ENCODE peak calls at places on chromosomes 16 and 17, in five cellular contexts. X is kidney epithelial cell, E is GM12864, I is mesothelial cell of epicardium, P is upper lobe of right lung. Q is an unnamed sample.

GRCh38 chr17:68693466-68693865 is 92.3 kb upstream of the FAM20A start:
- DNase-seq in X (no peak), E (no peak), I (no peak), P (no peak), Q (no peak)

GRCh38 chr17:1091885-1092284 is 87.9 kb downstream of the ABR start:
- DNase-seq in X (no peak), E (no peak), I (no peak), P (no peak), Q (no peak)

GRCh38 chr17:76404256-76404655 is 19.8 kb downstream of the SPHK1 start:
- DNase-seq in X (no peak), E (no peak), I (no peak), P (no peak), Q (no peak)

GRCh38 chr16:5385115-5385514 is 287.5 kb upstream of the EEF2KMT start:
- DNase-seq in X (no peak), E (no peak), I (no peak), P (no peak), Q (no peak)

GRCh38 chr16:23423496-23424049 is 29.4 kb downstream of the COG7 start:
- DNase-seq in X (peak; percentile 75), E (no peak), I (no peak), P (peak; percentile 65), Q (no peak)

GRCh38 chr17:82970818-82971610 is 108.4 kb upstream of the METRNL start:
- DNase-seq in X (no peak), E (no peak), I (no peak), P (peak; percentile 58), Q (no peak)

GRCh38 chr16:88839026-88839529 is 17.7 kb downstream of the GALNS start:
- DNase-seq in X (no peak), E (no peak), I (no peak), P (no peak), Q (no peak)

GRCh38 chr16:3012246-3012645 is 477 bp upstream of the CLDN9 start:
- DNase-seq in X (no peak), E (no peak), I (no peak), P (no peak), Q (no peak)

GRCh38 chr16:66590322-66590721 is 11.1 kb downstream of the CMTM2 start:
- DNase-seq in X (no peak), E (no peak), I (no peak), P (no peak), Q (no peak)

GRCh38 chr17:73347355-73347754 is 35.6 kb upstream of the CDC42EP4 start:
- DNase-seq in X (no peak), E (no peak), I (no peak), P (no peak), Q (no peak)

GRCh38 chr16:14500791-14501190 is 129.3 kb downstream of the PARN start:
- DNase-seq in X (no peak), E (no peak), I (no peak), P (no peak), Q (no peak)

GRCh38 chr16:84501077-84501735 is 3.3 kb downstream of the MEAK7 start:
- DNase-seq in X (peak; percentile 56), E (no peak), I (no peak), P (peak; percentile 61), Q (no peak)

GRCh38 chr16:25258856-25259179 is 1.2 kb upstream of the ZKSCAN2 start:
- DNase-seq in X (no peak), E (no peak), I (no peak), P (no peak), Q (no peak)
- TF ChIP-seq CTCF in X (no peak), E (no peak), I (no peak), P (no peak), Q (no peak)

GRCh38 chr16:719815-720506 is 985 bp upstream of the ANTKMT start:
- DNase-seq in X (no peak), E (no peak), I (no peak), P (no peak), Q (no peak)
- TF ChIP-seq CTCF in X (peak; percentile 53), E (peak; percentile 39), I (no peak), P (peak; percentile 8), Q (peak; percentile 31)

GRCh38 chr17:65559483-65559801 is 2.0 kb downstream of the AXIN2 start:
- DNase-seq in X (no peak), E (no peak), I (no peak), P (no peak), Q (no peak)

GRCh38 chr17:65560628-65561371 is 648 bp downstream of the AXIN2 start:
- DNase-seq in X (peak; percentile 56), E (no peak), I (peak; percentile 85), P (peak; percentile 93), Q (peak; percentile 63)

GRCh38 chr17:65562206-65562531 is 721 bp upstream of the AXIN2 start:
- DNase-seq in X (no peak), E (no peak), I (no peak), P (no peak), Q (no peak)

GRCh38 chr17:65559802-65560627 is 1.4 kb downstream of the AXIN2 start:
- DNase-seq in X (no peak), E (no peak), I (peak; percentile 58), P (peak; percentile 78), Q (peak; percentile 35)

GRCh38 chr17:65561394-65562205 is at the start of gene AXIN2:
- DNase-seq in X (peak; percentile 61), E (no peak), I (peak; percentile 88), P (peak; percentile 95), Q (peak; percentile 80)
- TF ChIP-seq CTCF in X (peak; percentile 13), E (peak; percentile 36), I (peak; percentile 47), P (no peak), Q (peak; percentile 17)

DNA sequence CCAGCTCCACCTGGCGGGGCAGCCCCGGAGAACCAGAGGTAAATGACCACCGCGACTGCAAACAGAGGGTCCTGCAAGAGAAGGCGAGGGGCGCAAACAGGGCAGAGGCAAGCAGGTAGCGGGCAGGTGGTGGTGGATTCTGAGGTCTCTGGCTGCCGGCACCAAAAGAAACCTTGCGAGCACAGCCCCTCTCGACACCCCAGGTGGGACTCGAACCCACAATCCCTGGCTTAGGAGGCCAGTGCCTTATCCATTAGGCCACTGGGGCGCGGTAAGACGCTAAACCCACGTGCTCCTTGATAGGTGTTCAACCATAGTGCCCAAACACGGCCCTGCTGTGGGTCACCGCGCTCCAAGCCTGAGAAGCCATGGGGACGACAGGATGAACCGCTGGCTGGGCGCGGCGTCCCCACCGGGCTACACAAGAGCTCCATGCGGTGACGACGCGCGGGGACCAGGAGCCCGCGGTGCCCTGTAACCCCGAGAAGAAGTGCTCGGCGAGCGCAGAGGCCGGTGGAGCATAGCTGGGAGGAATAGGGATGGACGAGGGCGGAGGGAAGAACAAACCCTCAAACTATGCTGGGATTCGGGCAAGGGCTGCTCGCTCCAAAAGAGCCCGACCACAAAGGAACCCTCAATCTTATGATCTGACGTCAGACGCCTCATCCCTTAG is 12.4 kb downstream of the ATP5PD start:
- DNase-seq in X (no peak), E (peak; percentile 77), I (peak; percentile 71), P (peak; percentile 91), Q (peak; percentile 71)
- TF ChIP-seq CTCF in X (peak; percentile 29), E (peak; percentile 11), I (no peak), P (no peak), Q (peak; percentile 14)

GRCh38 chr17:7484964-7485377 is 805 bp downstream of the POLR2A start:
- DNase-seq in X (no peak), E (no peak), I (no peak), P (no peak), Q (no peak)

GRCh38 chr17:7486181-7486580 is 2.0 kb downstream of the POLR2A start:
- DNase-seq in X (no peak), E (no peak), I (no peak), P (no peak), Q (no peak)

GRCh38 chr17:7484067-7484963 is at the start of gene POLR2A:
- DNase-seq in X (peak; percentile 81), E (peak; percentile 93), I (peak; percentile 96), P (peak; percentile 99), Q (peak; percentile 96)

GRCh38 chr17:7479389-7480192 is at the start of gene ZBTB4:
- DNase-seq in X (no peak), E (no peak), I (no peak), P (peak; percentile 87), Q (peak; percentile 40)

GRCh38 chr17:7483238-7484066 is 714 bp upstream of the POLR2A start:
- DNase-seq in X (peak; percentile 65), E (peak; percentile 81), I (peak; percentile 80), P (peak; percentile 95), Q (peak; percentile 81)
- TF ChIP-seq CTCF in X (no peak), E (no peak), I (no peak), P (no peak), Q (no peak)

GRCh38 chr17:79159926-79160325 is 85.3 kb downstream of the ENGASE start:
- DNase-seq in X (no peak), E (no peak), I (no peak), P (no peak), Q (no peak)

GRCh38 chr17:79159471-79159870 is 84.8 kb downstream of the ENGASE start:
- DNase-seq in X (no peak), E (no peak), I (no peak), P (no peak), Q (no peak)

GRCh38 chr17:79162012-79162577 is 87.5 kb downstream of the ENGASE start:
- DNase-seq in X (no peak), E (no peak), I (no peak), P (no peak), Q (no peak)

GRCh38 chr17:79163071-79163470 is 88.4 kb downstream of the ENGASE start:
- DNase-seq in X (no peak), E (no peak), I (no peak), P (no peak), Q (no peak)

GRCh38 chr17:79160980-79161621 is 86.5 kb downstream of the ENGASE start:
- DNase-seq in X (no peak), E (no peak), I (no peak), P (no peak), Q (no peak)
- TF ChIP-seq CTCF in X (no peak), E (no peak), I (no peak), P (no peak), Q (no peak)

DNA sequence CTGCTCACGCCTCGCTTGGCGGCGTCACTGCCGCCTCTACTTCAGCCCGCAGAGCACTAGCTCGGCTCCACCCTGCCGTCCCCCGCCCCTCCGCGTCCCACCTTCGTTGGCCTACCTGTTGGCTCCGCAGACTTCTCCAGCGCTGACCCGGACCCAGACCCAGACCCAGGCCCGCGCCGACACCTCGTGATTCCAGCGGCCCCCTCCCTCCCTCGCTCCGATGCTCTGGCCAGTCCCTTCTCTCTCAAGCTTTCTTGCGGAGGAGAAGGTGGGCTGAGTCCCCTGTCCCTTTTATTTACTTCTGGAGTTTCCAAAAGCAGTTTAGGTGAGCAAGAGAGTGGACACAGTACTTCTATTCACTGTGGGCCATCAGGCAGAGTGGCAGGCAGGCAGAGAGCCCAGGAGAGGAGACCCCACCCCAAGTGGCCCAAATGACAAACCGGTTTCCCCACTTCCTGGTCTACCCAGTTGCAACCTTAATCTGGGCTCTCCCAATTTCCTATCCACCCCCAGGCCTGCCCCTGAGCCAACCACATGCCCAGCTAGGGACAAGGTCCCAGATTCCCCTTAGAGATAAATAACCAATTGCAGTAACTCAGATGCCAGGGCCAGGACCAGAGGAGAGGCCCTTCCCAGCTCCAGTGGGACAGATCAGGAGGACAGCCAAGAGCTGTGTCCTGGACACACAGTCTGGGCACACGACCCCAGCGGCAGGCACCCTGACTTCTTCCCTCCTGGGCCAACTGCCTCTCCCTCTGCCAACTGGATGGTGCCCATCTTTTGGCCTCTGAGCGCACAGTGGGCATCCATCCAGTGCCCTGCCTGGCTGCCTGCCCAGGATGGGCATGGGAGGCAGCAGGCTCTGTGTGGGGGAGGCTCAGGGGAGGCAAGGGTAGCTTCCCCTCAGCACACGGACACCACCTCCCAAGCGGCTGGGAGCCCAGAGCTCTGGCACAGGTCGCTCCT is 1.2 kb upstream of the SRCIN1 start:
- DNase-seq in X (no peak), E (no peak), I (no peak), P (no peak), Q (no peak)
- TF ChIP-seq CTCF in X (no peak), E (no peak), I (peak; percentile 58), P (no peak), Q (no peak)